ENCODE peak calls at places on chromosomes 5 and 9, in ten cellular contexts. G, X, C, F, U, P, W, D, H and J are unnamed samples.
A peak's percentile ranks its signal among the peaks of the same experiment; 100 is the strongest.

GRCh38 chr5:149141957-149142851 is 911 bp downstream of the ABLIM3 start:
- ATAC-seq in C (no peak), D (peak; percentile 61), H (no peak), U (no peak), G (peak; percentile 2), W (no peak), F (peak; percentile 53), P (peak; percentile 24), X (no peak), J (no peak)

GRCh38 chr5:13244151-13244550 is 700.3 kb downstream of the DNAH5 start:
- ATAC-seq in D (no peak), H (no peak), C (no peak), P (no peak), F (no peak), X (no peak), W (no peak), U (no peak), G (no peak), J (no peak)

GRCh38 chr5:141778211-141778610 is 96.2 kb upstream of the ARAP3 start:
- ATAC-seq in C (no peak), F (peak; percentile 53), H (peak; percentile 29), X (no peak), U (peak; percentile 85), G (peak; percentile 57), D (no peak), W (no peak), P (no peak), J (no peak)

GRCh38 chr5:95543017-95543705 is 11.6 kb downstream of the SKIC3 start:
- ATAC-seq in F (no peak), H (no peak), U (no peak), P (peak; percentile 78), X (no peak), G (peak; percentile 59), W (peak; percentile 39), D (no peak), C (no peak), J (peak; percentile 50)

GRCh38 chr5:54492196-54492595 is 25.4 kb upstream of the SNX18 start:
- ATAC-seq in H (no peak), F (no peak), X (no peak), P (no peak), D (peak; percentile 32), W (no peak), U (no peak), C (no peak), G (no peak), J (no peak)

GRCh38 chr5:132887326-132887725 is 13.9 kb downstream of the LEAP2 start:
- ATAC-seq in C (no peak), H (no peak), W (no peak), P (no peak), F (no peak), D (no peak), U (no peak), X (no peak), G (no peak), J (no peak)

GRCh38 chr5:137252513-137252912 is 246.6 kb downstream of the SPOCK1 start:
- ATAC-seq in W (no peak), U (no peak), D (no peak), P (no peak), G (no peak), C (no peak), F (no peak), X (no peak), H (no peak), J (no peak)

GRCh38 chr5:71932131-71932635 is 175.1 kb upstream of the MAP1B start:
- ATAC-seq in F (peak; percentile 76), U (no peak), H (no peak), D (no peak), C (no peak), X (no peak), W (no peak), P (peak; percentile 61), G (no peak), J (no peak)

GRCh38 chr9:95822583-95823431 is 52.7 kb upstream of the ERCC6L2 start:
- ATAC-seq in C (no peak), D (no peak), F (peak; percentile 36), W (peak; percentile 83), U (peak; percentile 65), G (peak; percentile 96), X (peak; percentile 86), H (peak; percentile 92), P (peak; percentile 67), J (peak; percentile 97)

GRCh38 chr5:131959906-131960305 is 14.4 kb upstream of the MEIKIN start:
- ATAC-seq in F (no peak), X (no peak), H (peak; percentile 74), P (no peak), U (peak; percentile 82), D (no peak), C (no peak), W (no peak), G (peak; percentile 59), J (peak; percentile 72)

GRCh38 chr5:126543660-126544059 is 51.4 kb downstream of the ALDH7A1 start:
- ATAC-seq in X (no peak), W (no peak), C (no peak), P (peak; percentile 78), H (no peak), F (no peak), G (no peak), U (no peak), D (no peak), J (no peak)

GRCh38 chr9:86839522-86839921 is 107.8 kb downstream of the GAS1 start:
- ATAC-seq in P (no peak), U (no peak), F (no peak), C (no peak), D (no peak), H (no peak), X (no peak), G (no peak), W (no peak), J (no peak)

GRCh38 chr5:103393131-103393754 is 134.7 kb downstream of the MACIR start:
- ATAC-seq in P (no peak), G (no peak), F (no peak), C (no peak), W (no peak), U (no peak), D (peak; percentile 41), X (no peak), H (no peak), J (no peak)

GRCh38 chr5:55316842-55317241 is 9.1 kb downstream of the MTREX start:
- ATAC-seq in X (no peak), F (no peak), W (no peak), C (no peak), P (no peak), U (no peak), G (no peak), H (no peak), D (peak; percentile 44), J (no peak)

GRCh38 chr5:97009212-97009898 is 73.5 kb downstream of the LNPEP start:
- ATAC-seq in D (peak; percentile 61), U (no peak), P (peak; percentile 52), X (peak; percentile 66), W (peak; percentile 39), F (no peak), G (peak; percentile 71), H (peak; percentile 41), C (peak; percentile 54), J (peak; percentile 69)

GRCh38 chr5:65172486-65173129 is 309.1 kb downstream of the ADAMTS6 start:
- ATAC-seq in X (peak; percentile 80), U (peak; percentile 99), G (peak; percentile 100), P (no peak), C (no peak), F (no peak), H (peak; percentile 100), W (peak; percentile 71), D (peak; percentile 41), J (peak; percentile 100)

GRCh38 chr9:121645003-121645402 is 6.4 kb upstream of the DAB2IP start:
- ATAC-seq in D (peak; percentile 37), C (no peak), G (peak; percentile 27), W (no peak), H (no peak), X (no peak), U (peak; percentile 18), P (no peak), F (no peak), J (no peak)

GRCh38 chr5:82306151-82306550 is 28.0 kb upstream of the RPS23 start:
- ATAC-seq in F (no peak), P (no peak), U (no peak), G (no peak), H (no peak), D (no peak), X (no peak), W (no peak), C (no peak), J (no peak)

GRCh38 chr9:113416149-113416726 is 5.7 kb downstream of the C9orf43 start:
- ATAC-seq in X (no peak), W (no peak), D (peak; percentile 77), P (peak; percentile 69), H (no peak), F (no peak), C (no peak), U (no peak), G (no peak), J (no peak)

GRCh38 chr5:42656661-42657035 is 100.0 kb upstream of the CCDC152 start:
- ATAC-seq in H (no peak), W (no peak), X (no peak), U (peak; percentile 74), C (no peak), F (no peak), D (no peak), G (no peak), P (no peak), J (no peak)

GRCh38 chr5:154197801-154198461 is 7.4 kb downstream of the GALNT10 start:
- ATAC-seq in G (peak; percentile 95), P (peak; percentile 66), C (peak; percentile 86), D (peak; percentile 91), F (peak; percentile 55), X (peak; percentile 89), U (peak; percentile 92), W (peak; percentile 84), H (peak; percentile 92), J (peak; percentile 91)

GRCh38 chr5:31408814-31409213 is 123.1 kb downstream of the DROSHA start:
- ATAC-seq in U (peak; percentile 79), C (no peak), H (no peak), P (no peak), X (no peak), D (peak; percentile 50), F (peak; percentile 63), W (no peak), G (no peak), J (no peak)

GRCh38 chr5:132098151-132098594 is 24.6 kb downstream of the CSF2 start:
- ATAC-seq in F (no peak), G (no peak), D (no peak), P (no peak), X (no peak), H (peak; percentile 51), C (no peak), U (no peak), W (peak; percentile 20), J (peak; percentile 42)

GRCh38 chr5:133440467-133441115 is 171.8 kb downstream of the FSTL4 start:
- ATAC-seq in W (no peak), D (no peak), U (peak; percentile 21), P (peak; percentile 15), G (no peak), H (no peak), F (no peak), X (no peak), C (no peak), J (no peak)

GRCh38 chr5:162529886-162530285 is 462.3 kb downstream of the GABRG2 start:
- ATAC-seq in W (no peak), X (peak; percentile 85), C (no peak), F (no peak), U (no peak), G (no peak), H (no peak), P (no peak), D (peak; percentile 63), J (no peak)

GRCh38 chr9:96327694-96328352 is 25.8 kb upstream of the HSD17B3 start:
- ATAC-seq in G (peak; percentile 63), W (peak; percentile 71), H (peak; percentile 59), U (peak; percentile 69), P (peak; percentile 88), C (peak; percentile 68), D (peak; percentile 93), F (peak; percentile 77), X (peak; percentile 80), J (peak; percentile 73)

GRCh38 chr5:168359820-168360460 is 68.5 kb downstream of the WWC1 start:
- ATAC-seq in X (no peak), U (peak; percentile 57), W (no peak), G (no peak), P (no peak), F (peak; percentile 65), C (no peak), H (no peak), D (peak; percentile 70), J (no peak)

GRCh38 chr5:126846756-126847155 is 69.8 kb downstream of the LMNB1 start:
- ATAC-seq in F (no peak), W (no peak), H (no peak), X (no peak), U (no peak), P (peak; percentile 28), D (no peak), G (no peak), C (no peak), J (no peak)